ENCODE peak calls at places on chromosomes 12 and 14, in nine cellular contexts. I is CD8-positive, alpha-beta memory T cell; U is type B pancreatic cell; G is right lobe of liver; Z is kidney; R is COR-L47; Y is cardiac fibroblast; O is GM12892; X is NCI-H2171. W is an unnamed sample.

GRCh38 chr14:99436247-99437180 is 44.1 kb downstream of the SETD3 start:
- DNase-seq in I (no peak), U (no peak), G (no peak), Z (no peak), R (no peak), Y (no peak), O (no peak), X (no peak), W (no peak)

GRCh38 chr12:9646794-9647622 is 22.5 kb upstream of the CLEC2D start:
- DNase-seq in I (no peak), U (no peak), G (no peak), Z (no peak), R (no peak), Y (peak; percentile 26), O (no peak), X (no peak), W (no peak)

GRCh38 chr12:104712968-104713367 is 245.1 kb downstream of the SLC41A2 start:
- DNase-seq in I (peak; percentile 27), U (no peak), G (no peak), Z (no peak), R (no peak), Y (no peak), O (no peak), X (no peak), W (no peak)

GRCh38 chr12:1936406-1937320 is 18.2 kb upstream of the CACNA2D4 start:
- DNase-seq in I (no peak), U (no peak), G (peak; percentile 85), Z (peak; percentile 77), R (peak; percentile 59), Y (peak; percentile 72), O (no peak), X (peak; percentile 90), W (no peak)

GRCh38 chr14:100640481-100641273 is 53.5 kb upstream of the BEGAIN start:
- DNase-seq in I (peak; percentile 88), U (no peak), G (no peak), Z (no peak), R (no peak), Y (no peak), O (no peak), X (no peak), W (peak; percentile 65)

GRCh38 chr12:26906704-26907103 is 31.1 kb downstream of the INTS13 start:
- DNase-seq in I (no peak), U (no peak), G (no peak), Z (no peak), R (no peak), Y (no peak), O (no peak), X (peak; percentile 71), W (no peak)

GRCh38 chr12:18261906-18262305 is 588 bp downstream of the PIK3C2G start:
- DNase-seq in I (no peak), U (no peak), G (no peak), Z (no peak), R (no peak), Y (no peak), O (no peak), X (no peak), W (no peak)

GRCh38 chr12:19208456-19208855 is 78.9 kb downstream of the PLEKHA5 start:
- DNase-seq in I (no peak), U (no peak), G (no peak), Z (no peak), R (no peak), Y (no peak), O (no peak), X (no peak), W (no peak)

GRCh38 chr12:108729612-108730336 is 1.5 kb downstream of the CORO1C start:
- DNase-seq in I (no peak), U (no peak), G (no peak), Z (no peak), R (no peak), Y (peak; percentile 55), O (no peak), X (peak; percentile 7), W (no peak)

GRCh38 chr14:96104469-96105057 is 65.4 kb downstream of the C14orf132 start:
- DNase-seq in I (no peak), U (no peak), G (peak; percentile 90), Z (peak; percentile 94), R (no peak), Y (peak; percentile 96), O (no peak), X (peak; percentile 25), W (no peak)

GRCh38 chr12:132748319-132748718 is 13.3 kb downstream of the ANKLE2 start:
- DNase-seq in I (no peak), U (no peak), G (peak; percentile 8), Z (peak; percentile 43), R (no peak), Y (no peak), O (no peak), X (no peak), W (no peak)

GRCh38 chr12:5171701-5172100 is 128.0 kb downstream of the KCNA5 start:
- DNase-seq in I (no peak), U (no peak), G (no peak), Z (no peak), R (peak; percentile 16), Y (peak; percentile 48), O (no peak), X (no peak), W (no peak)

GRCh38 chr12:124233041-124233836 is 61.7 kb upstream of the RFLNA start:
- DNase-seq in I (no peak), U (no peak), G (no peak), Z (no peak), R (no peak), Y (peak; percentile 96), O (no peak), X (no peak), W (no peak)

GRCh38 chr12:62799126-62799736 is 135.7 kb downstream of the PPM1H start:
- DNase-seq in I (peak; percentile 65), U (no peak), G (no peak), Z (no peak), R (peak; percentile 79), Y (peak; percentile 87), O (no peak), X (peak; percentile 59), W (peak; percentile 67)

GRCh38 chr14:89996963-89997362 is 41.2 kb downstream of the TDP1 start:
- DNase-seq in I (no peak), U (no peak), G (no peak), Z (no peak), R (no peak), Y (no peak), O (no peak), X (no peak), W (no peak)

GRCh38 chr12:49892732-49893317 is 10.9 kb downstream of the FAIM2 start:
- DNase-seq in I (no peak), U (no peak), G (no peak), Z (no peak), R (no peak), Y (no peak), O (no peak), X (no peak), W (no peak)

GRCh38 chr12:45914090-45914489 is 76.3 kb downstream of the SCAF11 start:
- DNase-seq in I (no peak), U (no peak), G (no peak), Z (no peak), R (no peak), Y (peak; percentile 43), O (no peak), X (no peak), W (no peak)

GRCh38 chr12:2958432-2959193 is 584 bp upstream of the TEAD4 start:
- DNase-seq in I (no peak), U (no peak), G (peak; percentile 67), Z (peak; percentile 93), R (peak; percentile 20), Y (peak; percentile 75), O (no peak), X (peak; percentile 69), W (no peak)

GRCh38 chr12:34598352-34598827 is 576.1 kb downstream of the ALG10 start:
- DNase-seq in I (no peak), U (no peak), G (peak; percentile 3), Z (peak; percentile 39), R (no peak), Y (no peak), O (no peak), X (no peak), W (no peak)

GRCh38 chr12:56450241-56450640 is 1.0 kb upstream of the TIMELESS start:
- DNase-seq in I (no peak), U (no peak), G (no peak), Z (no peak), R (no peak), Y (no peak), O (no peak), X (no peak), W (no peak)

GRCh38 chr14:54317396-54317795 is 79.4 kb upstream of the CDKN3 start:
- DNase-seq in I (no peak), U (no peak), G (no peak), Z (no peak), R (no peak), Y (no peak), O (no peak), X (no peak), W (no peak)

GRCh38 chr12:64674367-64674922 is 64.2 kb downstream of the RASSF3 start:
- DNase-seq in I (peak; percentile 81), U (no peak), G (no peak), Z (no peak), R (no peak), Y (no peak), O (no peak), X (no peak), W (no peak)

GRCh38 chr14:96917442-96917963 is 120.3 kb downstream of the VRK1 start:
- DNase-seq in I (no peak), U (no peak), G (no peak), Z (no peak), R (no peak), Y (no peak), O (no peak), X (peak; percentile 81), W (no peak)

GRCh38 chr14:65352964-65353530 is 59.5 kb upstream of the FUT8 start:
- DNase-seq in I (no peak), U (no peak), G (no peak), Z (no peak), R (no peak), Y (no peak), O (no peak), X (no peak), W (no peak)

GRCh38 chr12:101691697-101692096 is 5.7 kb upstream of the CHPT1 start:
- DNase-seq in I (no peak), U (no peak), G (no peak), Z (no peak), R (no peak), Y (no peak), O (no peak), X (no peak), W (no peak)

GRCh38 chr14:61461808-61462275 is 140.5 kb downstream of the PRKCH start:
- DNase-seq in I (no peak), U (no peak), G (no peak), Z (no peak), R (peak; percentile 53), Y (peak; percentile 88), O (no peak), X (peak; percentile 53), W (no peak)

GRCh38 chr12:87320724-87321123 is 708.5 kb downstream of the C12orf50 start:
- DNase-seq in I (no peak), U (no peak), G (no peak), Z (no peak), R (no peak), Y (peak; percentile 56), O (no peak), X (no peak), W (no peak)

GRCh38 chr14:72688990-72689677 is 204.8 kb downstream of the DPF3 start:
- DNase-seq in I (no peak), U (no peak), G (no peak), Z (no peak), R (no peak), Y (no peak), O (no peak), X (no peak), W (no peak)

GRCh38 chr12:31206038-31206670 is 119.8 kb downstream of the SINHCAF start:
- DNase-seq in I (no peak), U (no peak), G (no peak), Z (no peak), R (no peak), Y (peak; percentile 92), O (no peak), X (no peak), W (no peak)

GRCh38 chr12:93186131-93186530 is 191.6 kb upstream of the NUDT4 start:
- DNase-seq in I (no peak), U (no peak), G (no peak), Z (no peak), R (no peak), Y (peak; percentile 63), O (no peak), X (no peak), W (no peak)

GRCh38 chr12:93484315-93484981 is 17.1 kb downstream of the MRPL42 start:
- DNase-seq in I (no peak), U (no peak), G (peak; percentile 45), Z (no peak), R (no peak), Y (peak; percentile 19), O (no peak), X (no peak), W (no peak)